ENCODE peak calls at places on chromosomes 5 and 9, in seven cellular contexts. One of them, this sample, is unnamed.

GRCh38 chr9:99327667-99328066 is 105.6 kb downstream of the SEC61B start:
- DNase-seq in cardiac muscle cell: no peak
- DNase-seq in transverse colon: no peak
- DNase-seq in fibroblast of lung: no peak
- DNase-seq in astrocyte: no peak
- DNase-seq in effector memory CD4-positive, alpha-beta T cell: no peak
- DNase-seq in CD8-positive, alpha-beta memory T cell: no peak
- DNase-seq in this sample: no peak

GRCh38 chr9:93155716-93156474 is 21.8 kb upstream of the NINJ1 start:
- DNase-seq in astrocyte: no peak
- DNase-seq in cardiac muscle cell: no peak
- DNase-seq in transverse colon: no peak
- DNase-seq in CD8-positive, alpha-beta memory T cell: no peak
- DNase-seq in fibroblast of lung: no peak
- DNase-seq in effector memory CD4-positive, alpha-beta T cell: no peak
- DNase-seq in this sample: no peak

GRCh38 chr5:138502521-138502920 is 37.2 kb downstream of the EGR1 start:
- DNase-seq in cardiac muscle cell: no peak
- DNase-seq in astrocyte: no peak
- DNase-seq in effector memory CD4-positive, alpha-beta T cell: no peak
- DNase-seq in transverse colon: no peak
- DNase-seq in CD8-positive, alpha-beta memory T cell: no peak
- DNase-seq in fibroblast of lung: no peak
- DNase-seq in this sample: no peak

GRCh38 chr5:110062246-110062645 is 372.5 kb downstream of the MAN2A1 start:
- DNase-seq in transverse colon: no peak
- DNase-seq in fibroblast of lung: no peak
- DNase-seq in effector memory CD4-positive, alpha-beta T cell: no peak
- DNase-seq in astrocyte: no peak
- DNase-seq in cardiac muscle cell: no peak
- DNase-seq in CD8-positive, alpha-beta memory T cell: no peak
- DNase-seq in this sample: no peak

GRCh38 chr5:6158974-6159863 is 219.1 kb downstream of the MED10 start:
- DNase-seq in effector memory CD4-positive, alpha-beta T cell: no peak
- DNase-seq in CD8-positive, alpha-beta memory T cell: no peak
- DNase-seq in cardiac muscle cell: peak; percentile 69
- DNase-seq in astrocyte: peak; percentile 59
- DNase-seq in fibroblast of lung: peak; percentile 68
- DNase-seq in transverse colon: no peak
- DNase-seq in this sample: peak; percentile 85

GRCh38 chr5:146878471-146879172 is at the start of gene PPP2R2B:
- DNase-seq in astrocyte: peak; percentile 70
- DNase-seq in effector memory CD4-positive, alpha-beta T cell: peak; percentile 31
- DNase-seq in fibroblast of lung: peak; percentile 83
- DNase-seq in cardiac muscle cell: peak; percentile 46
- DNase-seq in transverse colon: peak; percentile 16
- DNase-seq in CD8-positive, alpha-beta memory T cell: peak; percentile 79
- DNase-seq in this sample: peak; percentile 78

GRCh38 chr9:71812385-71812784 is 44.1 kb upstream of the CEMIP2 start:
- DNase-seq in effector memory CD4-positive, alpha-beta T cell: no peak
- DNase-seq in fibroblast of lung: peak; percentile 24
- DNase-seq in cardiac muscle cell: peak; percentile 55
- DNase-seq in transverse colon: no peak
- DNase-seq in CD8-positive, alpha-beta memory T cell: no peak
- DNase-seq in astrocyte: no peak
- DNase-seq in this sample: peak; percentile 5

GRCh38 chr9:129312251-129312650 is 134.2 kb upstream of the IER5L start:
- DNase-seq in effector memory CD4-positive, alpha-beta T cell: no peak
- DNase-seq in CD8-positive, alpha-beta memory T cell: no peak
- DNase-seq in cardiac muscle cell: no peak
- DNase-seq in astrocyte: no peak
- DNase-seq in fibroblast of lung: no peak
- DNase-seq in transverse colon: no peak
- DNase-seq in this sample: no peak

GRCh38 chr5:120134944-120135343 is 329.2 kb upstream of the PRR16 start:
- DNase-seq in effector memory CD4-positive, alpha-beta T cell: no peak
- DNase-seq in CD8-positive, alpha-beta memory T cell: no peak
- DNase-seq in cardiac muscle cell: no peak
- DNase-seq in astrocyte: no peak
- DNase-seq in transverse colon: no peak
- DNase-seq in fibroblast of lung: no peak
- DNase-seq in this sample: no peak

GRCh38 chr9:72127753-72128152 is 21.5 kb upstream of the GDA start:
- DNase-seq in astrocyte: no peak
- DNase-seq in effector memory CD4-positive, alpha-beta T cell: no peak
- DNase-seq in fibroblast of lung: no peak
- DNase-seq in CD8-positive, alpha-beta memory T cell: no peak
- DNase-seq in transverse colon: no peak
- DNase-seq in cardiac muscle cell: no peak
- DNase-seq in this sample: no peak

GRCh38 chr5:150261231-150261630 is 28.3 kb downstream of the CAMK2A start:
- DNase-seq in cardiac muscle cell: no peak
- DNase-seq in CD8-positive, alpha-beta memory T cell: no peak
- DNase-seq in fibroblast of lung: no peak
- DNase-seq in transverse colon: no peak
- DNase-seq in effector memory CD4-positive, alpha-beta T cell: no peak
- DNase-seq in astrocyte: no peak
- DNase-seq in this sample: peak; percentile 27

GRCh38 chr9:89247431-89248370 is 63.3 kb upstream of the CKS2 start:
- DNase-seq in effector memory CD4-positive, alpha-beta T cell: no peak
- DNase-seq in astrocyte: peak; percentile 5
- DNase-seq in fibroblast of lung: peak; percentile 30
- DNase-seq in CD8-positive, alpha-beta memory T cell: no peak
- DNase-seq in transverse colon: no peak
- DNase-seq in cardiac muscle cell: peak; percentile 17
- DNase-seq in this sample: no peak

GRCh38 chr5:135246923-135247795 is 151.9 kb downstream of the MACROH2A1 start:
- DNase-seq in transverse colon: no peak
- DNase-seq in effector memory CD4-positive, alpha-beta T cell: no peak
- DNase-seq in astrocyte: peak; percentile 97
- DNase-seq in fibroblast of lung: peak; percentile 98
- DNase-seq in CD8-positive, alpha-beta memory T cell: no peak
- DNase-seq in cardiac muscle cell: peak; percentile 90
- DNase-seq in this sample: peak; percentile 90

GRCh38 chr5:114305402-114306207 is 56.3 kb upstream of the KCNN2 start:
- DNase-seq in fibroblast of lung: peak; percentile 16
- DNase-seq in transverse colon: no peak
- DNase-seq in effector memory CD4-positive, alpha-beta T cell: no peak
- DNase-seq in cardiac muscle cell: peak; percentile 34
- DNase-seq in CD8-positive, alpha-beta memory T cell: no peak
- DNase-seq in astrocyte: peak; percentile 6
- DNase-seq in this sample: no peak

GRCh38 chr9:87740198-87740597 is 14.3 kb downstream of the CTSL start:
- DNase-seq in astrocyte: no peak
- DNase-seq in effector memory CD4-positive, alpha-beta T cell: no peak
- DNase-seq in fibroblast of lung: no peak
- DNase-seq in transverse colon: no peak
- DNase-seq in CD8-positive, alpha-beta memory T cell: no peak
- DNase-seq in cardiac muscle cell: no peak
- DNase-seq in this sample: no peak

GRCh38 chr9:7967851-7968250 is 168.3 kb upstream of the DMAC1 start:
- DNase-seq in fibroblast of lung: no peak
- DNase-seq in effector memory CD4-positive, alpha-beta T cell: no peak
- DNase-seq in cardiac muscle cell: no peak
- DNase-seq in transverse colon: peak; percentile 13
- DNase-seq in CD8-positive, alpha-beta memory T cell: no peak
- DNase-seq in astrocyte: no peak
- DNase-seq in this sample: no peak

GRCh38 chr9:880725-881124 is 39.2 kb downstream of the DMRT1 start:
- DNase-seq in transverse colon: no peak
- DNase-seq in effector memory CD4-positive, alpha-beta T cell: no peak
- DNase-seq in astrocyte: no peak
- DNase-seq in cardiac muscle cell: no peak
- DNase-seq in CD8-positive, alpha-beta memory T cell: no peak
- DNase-seq in fibroblast of lung: no peak
- DNase-seq in this sample: no peak

GRCh38 chr9:84357235-84357634 is 16.7 kb upstream of the SLC28A3 start:
- DNase-seq in effector memory CD4-positive, alpha-beta T cell: no peak
- DNase-seq in transverse colon: no peak
- DNase-seq in astrocyte: no peak
- DNase-seq in cardiac muscle cell: peak; percentile 49
- DNase-seq in CD8-positive, alpha-beta memory T cell: no peak
- DNase-seq in fibroblast of lung: no peak
- DNase-seq in this sample: no peak

GRCh38 chr9:129763235-129763917 is 10.5 kb upstream of the PTGES start:
- DNase-seq in transverse colon: peak; percentile 40
- DNase-seq in astrocyte: peak; percentile 52
- DNase-seq in fibroblast of lung: peak; percentile 59
- DNase-seq in CD8-positive, alpha-beta memory T cell: no peak
- DNase-seq in cardiac muscle cell: peak; percentile 95
- DNase-seq in effector memory CD4-positive, alpha-beta T cell: no peak
- DNase-seq in this sample: no peak

GRCh38 chr9:5352637-5353248 is 13.1 kb upstream of the RLN1 start:
- DNase-seq in CD8-positive, alpha-beta memory T cell: no peak
- DNase-seq in effector memory CD4-positive, alpha-beta T cell: no peak
- DNase-seq in transverse colon: no peak
- DNase-seq in fibroblast of lung: no peak
- DNase-seq in astrocyte: no peak
- DNase-seq in cardiac muscle cell: no peak
- DNase-seq in this sample: no peak

GRCh38 chr5:35205186-35205585 is 25.1 kb downstream of the PRLR start:
- DNase-seq in effector memory CD4-positive, alpha-beta T cell: no peak
- DNase-seq in transverse colon: no peak
- DNase-seq in CD8-positive, alpha-beta memory T cell: no peak
- DNase-seq in astrocyte: no peak
- DNase-seq in fibroblast of lung: no peak
- DNase-seq in cardiac muscle cell: peak; percentile 79
- DNase-seq in this sample: no peak

GRCh38 chr5:120314201-120314600 is 149.9 kb upstream of the PRR16 start:
- DNase-seq in fibroblast of lung: peak; percentile 12
- DNase-seq in cardiac muscle cell: no peak
- DNase-seq in effector memory CD4-positive, alpha-beta T cell: no peak
- DNase-seq in transverse colon: no peak
- DNase-seq in astrocyte: no peak
- DNase-seq in CD8-positive, alpha-beta memory T cell: no peak
- DNase-seq in this sample: no peak

GRCh38 chr9:38359689-38360385 is 32.7 kb upstream of the ALDH1B1 start:
- DNase-seq in astrocyte: peak; percentile 29
- DNase-seq in fibroblast of lung: peak; percentile 50
- DNase-seq in CD8-positive, alpha-beta memory T cell: no peak
- DNase-seq in effector memory CD4-positive, alpha-beta T cell: no peak
- DNase-seq in transverse colon: no peak
- DNase-seq in cardiac muscle cell: peak; percentile 12
- DNase-seq in this sample: no peak

GRCh38 chr5:76477576-76477975 is 74.5 kb downstream of the IQGAP2 start:
- DNase-seq in astrocyte: no peak
- DNase-seq in CD8-positive, alpha-beta memory T cell: no peak
- DNase-seq in cardiac muscle cell: no peak
- DNase-seq in transverse colon: no peak
- DNase-seq in fibroblast of lung: no peak
- DNase-seq in effector memory CD4-positive, alpha-beta T cell: no peak
- DNase-seq in this sample: no peak
- H3K4me3 ChIP-seq in astrocyte: no peak overlapping the region
- H3K4me3 ChIP-seq in CD8-positive, alpha-beta memory T cell: no peak overlapping the region
- H3K4me3 ChIP-seq in cardiac muscle cell: no peak overlapping the region
- H3K4me3 ChIP-seq in transverse colon: no peak overlapping the region
- H3K4me3 ChIP-seq in fibroblast of lung: no peak overlapping the region
- H3K4me3 ChIP-seq in effector memory CD4-positive, alpha-beta T cell: no peak overlapping the region
- H3K4me3 ChIP-seq in this sample: no peak overlapping the region

GRCh38 chr9:126666155-126666803 is 52.6 kb downstream of the LMX1B start:
- DNase-seq in effector memory CD4-positive, alpha-beta T cell: no peak
- DNase-seq in fibroblast of lung: no peak
- DNase-seq in astrocyte: no peak
- DNase-seq in cardiac muscle cell: no peak
- DNase-seq in CD8-positive, alpha-beta memory T cell: no peak
- DNase-seq in transverse colon: no peak
- DNase-seq in this sample: no peak
- H3K27me3 ChIP-seq in effector memory CD4-positive, alpha-beta T cell: no peaks in the 10 kb centered on the region
- H3K27me3 ChIP-seq in fibroblast of lung: peaks cover 3% of the 10 kb centered on the region
- H3K27me3 ChIP-seq in astrocyte: peaks cover 34% of the 10 kb centered on the region
- H3K27me3 ChIP-seq in cardiac muscle cell: peaks cover 56% of the 10 kb centered on the region
- H3K27me3 ChIP-seq in CD8-positive, alpha-beta memory T cell: peaks cover 16% of the 10 kb centered on the region
- H3K27me3 ChIP-seq in transverse colon: peaks cover 100% of the 10 kb centered on the region
- H3K27me3 ChIP-seq in this sample: no peaks in the 10 kb centered on the region

GRCh38 chr5:54695198-54695966 is 177.8 kb downstream of the SNX18 start:
- DNase-seq in effector memory CD4-positive, alpha-beta T cell: no peak
- DNase-seq in astrocyte: no peak
- DNase-seq in transverse colon: no peak
- DNase-seq in fibroblast of lung: peak; percentile 43
- DNase-seq in CD8-positive, alpha-beta memory T cell: no peak
- DNase-seq in cardiac muscle cell: no peak
- DNase-seq in this sample: no peak

GRCh38 chr5:54693936-54694510 is 176.5 kb downstream of the SNX18 start:
- DNase-seq in CD8-positive, alpha-beta memory T cell: no peak
- DNase-seq in fibroblast of lung: no peak
- DNase-seq in effector memory CD4-positive, alpha-beta T cell: no peak
- DNase-seq in transverse colon: no peak
- DNase-seq in cardiac muscle cell: no peak
- DNase-seq in astrocyte: no peak
- DNase-seq in this sample: no peak

GRCh38 chr5:54692631-54693030 is 175.1 kb downstream of the SNX18 start:
- DNase-seq in cardiac muscle cell: no peak
- DNase-seq in transverse colon: no peak
- DNase-seq in effector memory CD4-positive, alpha-beta T cell: no peak
- DNase-seq in CD8-positive, alpha-beta memory T cell: no peak
- DNase-seq in fibroblast of lung: no peak
- DNase-seq in astrocyte: no peak
- DNase-seq in this sample: no peak

GRCh38 chr5:54689411-54690251 is 172.1 kb downstream of the SNX18 start:
- DNase-seq in CD8-positive, alpha-beta memory T cell: no peak
- DNase-seq in astrocyte: peak; percentile 58
- DNase-seq in effector memory CD4-positive, alpha-beta T cell: no peak
- DNase-seq in fibroblast of lung: peak; percentile 68
- DNase-seq in transverse colon: no peak
- DNase-seq in cardiac muscle cell: no peak
- DNase-seq in this sample: no peak

GRCh38 chr5:54691644-54692043 is 174.1 kb downstream of the SNX18 start:
- DNase-seq in cardiac muscle cell: no peak
- DNase-seq in astrocyte: no peak
- DNase-seq in CD8-positive, alpha-beta memory T cell: no peak
- DNase-seq in effector memory CD4-positive, alpha-beta T cell: no peak
- DNase-seq in fibroblast of lung: no peak
- DNase-seq in transverse colon: no peak
- DNase-seq in this sample: no peak
- H3K9me3 ChIP-seq in cardiac muscle cell: no peaks in the 10 kb centered on the region
- H3K9me3 ChIP-seq in astrocyte: no peaks in the 10 kb centered on the region
- H3K9me3 ChIP-seq in CD8-positive, alpha-beta memory T cell: no peaks in the 10 kb centered on the region
- H3K9me3 ChIP-seq in effector memory CD4-positive, alpha-beta T cell: no peaks in the 10 kb centered on the region
- H3K9me3 ChIP-seq in fibroblast of lung: no peaks in the 10 kb centered on the region
- H3K9me3 ChIP-seq in transverse colon: no peaks in the 10 kb centered on the region
- H3K9me3 ChIP-seq in this sample: no peaks in the 10 kb centered on the region

GRCh38 chr5:125597338-125597737 is 825.9 kb upstream of the GRAMD2B start:
- DNase-seq in effector memory CD4-positive, alpha-beta T cell: no peak
- DNase-seq in transverse colon: no peak
- DNase-seq in CD8-positive, alpha-beta memory T cell: no peak
- DNase-seq in astrocyte: peak; percentile 92
- DNase-seq in fibroblast of lung: peak; percentile 93
- DNase-seq in cardiac muscle cell: peak; percentile 44
- DNase-seq in this sample: peak; percentile 45
- H3K4me3 ChIP-seq in effector memory CD4-positive, alpha-beta T cell: no peak overlapping the region
- H3K4me3 ChIP-seq in transverse colon: no peak overlapping the region
- H3K4me3 ChIP-seq in CD8-positive, alpha-beta memory T cell: no peak overlapping the region
- H3K4me3 ChIP-seq in astrocyte: no peak overlapping the region
- H3K4me3 ChIP-seq in fibroblast of lung: no peak overlapping the region
- H3K4me3 ChIP-seq in cardiac muscle cell: no peak overlapping the region
- H3K4me3 ChIP-seq in this sample: no peak overlapping the region

This sample was measured in MG63.